ENCODE peak calls at places on chromosomes 4 and X, in six cellular contexts. Z is AML-193; T is stimulated activated CD4-positive, alpha-beta T cell treated with anti-CD3 and anti-CD28 coated beads, Interleukin-15, amount 100 ng/mL, for 1 hour; K is retina; X is T-cell; J is endodermal cell. N is an unnamed sample.

GRCh38 chrX:67094061-67094460 is 449.8 kb upstream of the AR start:
- DNase-seq in Z (no peak), T (no peak), K (no peak), X (no peak), J (peak), N (peak)

GRCh38 chrX:11462136-11462535 is 168.9 kb downstream of the AMELX start:
- DNase-seq in Z (no peak), T (no peak), K (no peak), X (no peak), J (no peak), N (no peak)

GRCh38 chr4:81452452-81453011 is 19.2 kb downstream of the RASGEF1B start:
- DNase-seq in Z (no peak), T (no peak), K (no peak), X (no peak), J (no peak), N (no peak)

GRCh38 chrX:119870626-119871131 is 854 bp downstream of the RNF113A start:
- DNase-seq in Z (peak), T (no peak), K (peak), X (peak), J (peak), N (peak)

GRCh38 chr4:8905773-8906667 is 34.4 kb upstream of the HMX1 start:
- DNase-seq in Z (no peak), T (no peak), K (no peak), X (no peak), J (peak), N (no peak)

GRCh38 chr4:1748465-1748995 is 27.2 kb downstream of the TACC3 start:
- DNase-seq in Z (peak), T (peak), K (peak), X (peak), J (peak), N (peak)

GRCh38 chr4:152672403-152673092 is 7.2 kb downstream of the TMEM154 start:
- DNase-seq in Z (no peak), T (no peak), K (no peak), X (no peak), J (no peak), N (peak)

GRCh38 chrX:48794993-48795501 is 6.8 kb upstream of the HDAC6 start:
- DNase-seq in Z (no peak), T (no peak), K (no peak), X (no peak), J (no peak), N (peak)

GRCh38 chr4:184784628-184785257 is 41.0 kb downstream of the ACSL1 start:
- DNase-seq in Z (no peak), T (no peak), K (no peak), X (no peak), J (no peak), N (no peak)

GRCh38 chr4:62797221-62797620 is 1597.1 kb downstream of the ADGRL3 start:
- DNase-seq in Z (no peak), T (no peak), K (no peak), X (no peak), J (no peak), N (no peak)

GRCh38 chr4:107757860-107758476 is 37.9 kb upstream of the PAPSS1 start:
- DNase-seq in Z (peak), T (no peak), K (no peak), X (no peak), J (no peak), N (no peak)

GRCh38 chr4:181143241-181143854 is 1099.9 kb upstream of the TENM3 start:
- DNase-seq in Z (peak), T (peak), K (peak), X (peak), J (peak), N (peak)

GRCh38 chrX:9357500-9358139 is 107.2 kb upstream of the TBL1X start:
- DNase-seq in Z (no peak), T (no peak), K (no peak), X (no peak), J (no peak), N (no peak)

GRCh38 chr4:125115941-125116340 is 198.8 kb upstream of the FAT4 start:
- DNase-seq in Z (no peak), T (no peak), K (no peak), X (no peak), J (no peak), N (no peak)

GRCh38 chr4:185254434-185254833 is 45.0 kb downstream of the SNX25 start:
- DNase-seq in Z (no peak), T (no peak), K (no peak), X (no peak), J (no peak), N (peak)

GRCh38 chr4:150232029-150232428 is 153.8 kb downstream of the DCLK2 start:
- DNase-seq in Z (no peak), T (no peak), K (no peak), X (no peak), J (no peak), N (no peak)

GRCh38 chr4:128291096-128291495 is 3.5 kb upstream of the PGRMC2 start:
- DNase-seq in Z (no peak), T (no peak), K (no peak), X (no peak), J (no peak), N (no peak)

GRCh38 chrX:1581132-1581531 is 10.3 kb upstream of the AKAP17A start:
- DNase-seq in Z (peak), T (peak), K (peak), X (peak), J (peak), N (peak)

GRCh38 chr4:150743564-150744342 is 161.8 kb downstream of the MAB21L2 start:
- DNase-seq in Z (no peak), T (no peak), K (no peak), X (no peak), J (no peak), N (no peak)

GRCh38 chr4:158169931-158170690 is 2.7 kb downstream of the GASK1B start:
- DNase-seq in Z (no peak), T (no peak), K (peak), X (no peak), J (no peak), N (no peak)

GRCh38 chr4:74628808-74629616 is 165.3 kb downstream of the BTC start:
- DNase-seq in Z (peak), T (no peak), K (no peak), X (no peak), J (no peak), N (no peak)

GRCh38 chr4:7389719-7390118 is 45.0 kb downstream of the PSAPL1 start:
- DNase-seq in Z (no peak), T (no peak), K (peak), X (no peak), J (peak), N (no peak)

GRCh38 chr4:112509243-112510190 is 6.5 kb downstream of the NEUROG2 start:
- DNase-seq in Z (no peak), T (no peak), K (peak), X (no peak), J (peak), N (peak)

N was measured in mesendoderm.